ENCODE peak calls at places on chromosomes 13 and 19, in four cellular contexts. One of them, this sample, is unnamed.
A peak's percentile ranks its signal among the peaks of the same experiment; 100 is the strongest.

GRCh38 chr13:107883561-107884175 is 331.7 kb downstream of the LIG4 start:
- DNase-seq in EH: no peak
- DNase-seq in osteoblast: peak; percentile 68
- DNase-seq in SHP77 treated with DMSO at 0.1 percent for 48 hours: no peak
- DNase-seq in this sample: no peak

GRCh38 chr13:113599396-113599795 is 14.8 kb downstream of the TFDP1 start:
- DNase-seq in EH: no peak
- DNase-seq in osteoblast: peak; percentile 50
- DNase-seq in SHP77 treated with DMSO at 0.1 percent for 48 hours: no peak
- DNase-seq in this sample: no peak

GRCh38 chr13:77309254-77309653 is 17.6 kb downstream of the MYCBP2 start:
- DNase-seq in EH: no peak
- DNase-seq in osteoblast: no peak
- DNase-seq in SHP77 treated with DMSO at 0.1 percent for 48 hours: no peak
- DNase-seq in this sample: no peak

GRCh38 chr13:108629353-108629752 is at the start of gene MYO16:
- DNase-seq in EH: no peak
- DNase-seq in osteoblast: no peak
- DNase-seq in SHP77 treated with DMSO at 0.1 percent for 48 hours: no peak
- DNase-seq in this sample: no peak

GRCh38 chr13:50650936-50651638 is 192.4 kb downstream of the DLEU7 start:
- DNase-seq in EH: peak; percentile 24
- DNase-seq in osteoblast: peak; percentile 35
- DNase-seq in SHP77 treated with DMSO at 0.1 percent for 48 hours: peak; percentile 14
- DNase-seq in this sample: peak; percentile 12

GRCh38 chr19:33676999-33677665 is 55.4 kb downstream of the CHST8 start:
- DNase-seq in EH: no peak
- DNase-seq in osteoblast: no peak
- DNase-seq in SHP77 treated with DMSO at 0.1 percent for 48 hours: no peak
- DNase-seq in this sample: no peak

GRCh38 chr13:53068841-53069520 is 40.4 kb downstream of the OLFM4 start:
- DNase-seq in EH: no peak
- DNase-seq in osteoblast: no peak
- DNase-seq in SHP77 treated with DMSO at 0.1 percent for 48 hours: no peak
- DNase-seq in this sample: no peak

GRCh38 chr13:24539500-24540165 is 27.1 kb upstream of the PARP4 start:
- DNase-seq in EH: no peak
- DNase-seq in osteoblast: no peak
- DNase-seq in SHP77 treated with DMSO at 0.1 percent for 48 hours: no peak
- DNase-seq in this sample: no peak

GRCh38 chr19:39474139-39474620 is 6.5 kb upstream of the TIMM50 start:
- DNase-seq in EH: peak; percentile 36
- DNase-seq in osteoblast: peak; percentile 91
- DNase-seq in SHP77 treated with DMSO at 0.1 percent for 48 hours: peak; percentile 29
- DNase-seq in this sample: peak; percentile 31

GRCh38 chr19:29598036-29598435 is 8.0 kb upstream of the POP4 start:
- DNase-seq in EH: no peak
- DNase-seq in osteoblast: no peak
- DNase-seq in SHP77 treated with DMSO at 0.1 percent for 48 hours: no peak
- DNase-seq in this sample: no peak

GRCh38 chr13:113567681-113568080 is 16.9 kb upstream of the TFDP1 start:
- DNase-seq in EH: no peak
- DNase-seq in osteoblast: no peak
- DNase-seq in SHP77 treated with DMSO at 0.1 percent for 48 hours: no peak
- DNase-seq in this sample: no peak

GRCh38 chr13:48066310-48066989 is 28.5 kb downstream of the MED4 start:
- DNase-seq in EH: peak; percentile 41
- DNase-seq in osteoblast: no peak
- DNase-seq in SHP77 treated with DMSO at 0.1 percent for 48 hours: no peak
- DNase-seq in this sample: peak; percentile 60

GRCh38 chr13:98796798-98797197 is 44.3 kb upstream of the SLC15A1 start:
- DNase-seq in EH: no peak
- DNase-seq in osteoblast: no peak
- DNase-seq in SHP77 treated with DMSO at 0.1 percent for 48 hours: no peak
- DNase-seq in this sample: no peak

GRCh38 chr19:8575467-8575997 is 1.7 kb downstream of the MYO1F start:
- DNase-seq in EH: peak; percentile 38
- DNase-seq in osteoblast: peak; percentile 82
- DNase-seq in SHP77 treated with DMSO at 0.1 percent for 48 hours: no peak
- DNase-seq in this sample: peak; percentile 56

GRCh38 chr13:29994911-29995601 is 144.6 kb upstream of the UBL3 start:
- DNase-seq in EH: peak; percentile 33
- DNase-seq in osteoblast: peak; percentile 73
- DNase-seq in SHP77 treated with DMSO at 0.1 percent for 48 hours: no peak
- DNase-seq in this sample: peak; percentile 61

GRCh38 chr13:81874253-81874652 is 1533.3 kb upstream of the SPRY2 start:
- DNase-seq in EH: no peak
- DNase-seq in osteoblast: no peak
- DNase-seq in SHP77 treated with DMSO at 0.1 percent for 48 hours: no peak
- DNase-seq in this sample: no peak

This sample was measured in fibroblast of mammary gland.